ENCODE peak calls at places on chromosome 13, in six cellular contexts. One of them, this sample, is unnamed.

GRCh38 chr13:51500687-51501086 is 47.9 kb upstream of the INTS6 start:
- DNase-seq in SK-N-SH: no peak
- DNase-seq in H1: no peak
- DNase-seq in GM12878: no peak
- DNase-seq in IMR-90: no peak
- DNase-seq in K562: no peak
- DNase-seq in this sample: no peak

GRCh38 chr13:63403726-63404125 is 1988.1 kb upstream of the PCDH20 start:
- DNase-seq in SK-N-SH: no peak
- DNase-seq in H1: no peak
- DNase-seq in GM12878: no peak
- DNase-seq in IMR-90: no peak
- DNase-seq in K562: no peak
- DNase-seq in this sample: no peak

GRCh38 chr13:83211301-83211700 is 671.0 kb downstream of the SLITRK1 start:
- DNase-seq in SK-N-SH: no peak
- DNase-seq in H1: no peak
- DNase-seq in GM12878: no peak
- DNase-seq in IMR-90: peak
- DNase-seq in K562: no peak
- DNase-seq in this sample: no peak

GRCh38 chr13:76837811-76838210 is 48.4 kb downstream of the KCTD12 start:
- DNase-seq in SK-N-SH: no peak
- DNase-seq in H1: no peak
- DNase-seq in GM12878: no peak
- DNase-seq in IMR-90: peak
- DNase-seq in K562: no peak
- DNase-seq in this sample: no peak

GRCh38 chr13:28981530-28981929 is 161.4 kb downstream of the MTUS2 start:
- DNase-seq in SK-N-SH: no peak
- DNase-seq in H1: no peak
- DNase-seq in GM12878: no peak
- DNase-seq in IMR-90: no peak
- DNase-seq in K562: no peak
- DNase-seq in this sample: no peak

GRCh38 chr13:47299316-47299715 is 402.5 kb upstream of the HTR2A start:
- DNase-seq in SK-N-SH: no peak
- DNase-seq in H1: no peak
- DNase-seq in GM12878: no peak
- DNase-seq in IMR-90: peak
- DNase-seq in K562: no peak
- DNase-seq in this sample: no peak

GRCh38 chr13:99982741-99983400 is 1.3 kb downstream of the ZIC2 start:
- DNase-seq in SK-N-SH: peak
- DNase-seq in H1: peak
- DNase-seq in GM12878: no peak
- DNase-seq in IMR-90: no peak
- DNase-seq in K562: no peak
- DNase-seq in this sample: no peak

GRCh38 chr13:103067751-103068563 is 1.7 kb upstream of the SLC10A2 start:
- DNase-seq in SK-N-SH: no peak
- DNase-seq in H1: peak
- DNase-seq in GM12878: peak
- DNase-seq in IMR-90: no peak
- DNase-seq in K562: no peak
- DNase-seq in this sample: no peak

GRCh38 chr13:32639502-32640105 is 53.4 kb downstream of the PDS5B start:
- DNase-seq in SK-N-SH: peak
- DNase-seq in H1: no peak
- DNase-seq in GM12878: peak
- DNase-seq in IMR-90: peak
- DNase-seq in K562: peak
- DNase-seq in this sample: peak

GRCh38 chr13:113726961-113727411 is 32.0 kb upstream of the TMEM255B start:
- DNase-seq in SK-N-SH: no peak
- DNase-seq in H1: no peak
- DNase-seq in GM12878: no peak
- DNase-seq in IMR-90: peak
- DNase-seq in K562: no peak
- DNase-seq in this sample: no peak

GRCh38 chr13:34364633-34365032 is 546.7 kb downstream of the RFC3 start:
- DNase-seq in SK-N-SH: no peak
- DNase-seq in H1: no peak
- DNase-seq in GM12878: no peak
- DNase-seq in IMR-90: peak
- DNase-seq in K562: no peak
- DNase-seq in this sample: no peak

GRCh38 chr13:110390572-110390971 is 83.5 kb downstream of the COL4A2 start:
- DNase-seq in SK-N-SH: no peak
- DNase-seq in H1: no peak
- DNase-seq in GM12878: no peak
- DNase-seq in IMR-90: peak
- DNase-seq in K562: no peak
- DNase-seq in this sample: no peak

GRCh38 chr13:65347420-65348030 is 1882.6 kb downstream of the PCDH9 start:
- DNase-seq in SK-N-SH: peak
- DNase-seq in H1: no peak
- DNase-seq in GM12878: no peak
- DNase-seq in IMR-90: no peak
- DNase-seq in K562: no peak
- DNase-seq in this sample: no peak
- H2AFZ ChIP-seq in SK-N-SH: no peak
- H2AFZ ChIP-seq in H1: no peak
- H2AFZ ChIP-seq in GM12878: no peak
- H2AFZ ChIP-seq in IMR-90: no peak
- H2AFZ ChIP-seq in K562: no peak
- H2AFZ ChIP-seq in this sample: no peak

DNA sequence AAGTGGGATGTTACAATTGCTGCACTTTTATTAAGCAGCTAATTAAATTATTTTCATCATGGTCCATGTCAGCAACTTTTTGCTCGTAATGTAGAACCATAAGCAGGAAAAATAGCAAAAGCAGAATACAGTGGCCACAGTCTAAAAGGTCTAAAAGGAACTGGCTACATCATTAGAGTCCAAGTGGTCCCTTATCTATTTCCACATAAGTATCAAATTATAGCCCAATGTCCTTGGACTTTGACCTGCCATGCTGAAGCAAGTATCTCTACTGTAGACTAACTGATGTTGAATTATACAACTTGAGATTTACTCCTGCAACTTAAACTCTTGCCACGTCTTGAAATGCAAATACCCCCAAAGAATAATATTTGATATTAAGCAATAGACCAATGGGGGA is 68.8 kb downstream of the OXGR1 start:
- DNase-seq in SK-N-SH: no peak
- DNase-seq in H1: no peak
- DNase-seq in GM12878: no peak
- DNase-seq in IMR-90: no peak
- DNase-seq in K562: no peak
- DNase-seq in this sample: no peak
- TF ChIP-seq RAD21 in SK-N-SH: no peak
- TF ChIP-seq RAD21 in H1: no peak
- TF ChIP-seq RAD21 in GM12878: no peak
- TF ChIP-seq RAD21 in IMR-90: no peak
- TF ChIP-seq RAD21 in K562: no peak
- TF ChIP-seq RAD21 in this sample: no peak

GRCh38 chr13:40943073-40943472 is 76.0 kb downstream of the ELF1 start:
- DNase-seq in SK-N-SH: no peak
- DNase-seq in H1: no peak
- DNase-seq in GM12878: no peak
- DNase-seq in IMR-90: no peak
- DNase-seq in K562: no peak
- DNase-seq in this sample: no peak
- H2AFZ ChIP-seq in SK-N-SH: no peak
- H2AFZ ChIP-seq in H1: no peak
- H2AFZ ChIP-seq in GM12878: no peak
- H2AFZ ChIP-seq in IMR-90: no peak
- H2AFZ ChIP-seq in K562: no peak
- H2AFZ ChIP-seq in this sample: no peak

GRCh38 chr13:71274923-71275593 is 591.9 kb downstream of the DACH1 start:
- DNase-seq in SK-N-SH: no peak
- DNase-seq in H1: no peak
- DNase-seq in GM12878: peak
- DNase-seq in IMR-90: no peak
- DNase-seq in K562: no peak
- DNase-seq in this sample: no peak

GRCh38 chr13:71278512-71278911 is 588.5 kb downstream of the DACH1 start:
- DNase-seq in SK-N-SH: no peak
- DNase-seq in H1: no peak
- DNase-seq in GM12878: no peak
- DNase-seq in IMR-90: no peak
- DNase-seq in K562: no peak
- DNase-seq in this sample: no peak
- TF ChIP-seq RAD21 in SK-N-SH: no peak
- TF ChIP-seq RAD21 in H1: no peak
- TF ChIP-seq RAD21 in GM12878: no peak
- TF ChIP-seq RAD21 in IMR-90: no peak
- TF ChIP-seq RAD21 in K562: no peak
- TF ChIP-seq RAD21 in this sample: no peak